ENCODE peak calls at places on chromosomes 12 and 14, in four cellular contexts. One of them, this sample, is unnamed. For H3K36me3, the result is how much of the 10 kb centered on the place peaks cover.

GRCh38 chr12:68971404-68971803 is 38.4 kb upstream of the CPM start:
- DNase-seq in body of pancreas: no peak
- DNase-seq in DND-41: no peak
- DNase-seq in mesendoderm: no peak
- DNase-seq in this sample: no peak

GRCh38 chr12:47858511-47859266 is 39.0 kb upstream of the HDAC7 start:
- DNase-seq in mesendoderm: no peak
- DNase-seq in body of pancreas: no peak
- DNase-seq in DND-41: no peak
- DNase-seq in this sample: no peak

GRCh38 chr12:109192358-109192757 is 76.0 kb downstream of the ACACB start:
- DNase-seq in body of pancreas: no peak
- DNase-seq in DND-41: no peak
- DNase-seq in mesendoderm: no peak
- DNase-seq in this sample: no peak

GRCh38 chr12:78938341-78939084 is 73.9 kb downstream of the SYT1 start:
- DNase-seq in DND-41: no peak
- DNase-seq in mesendoderm: no peak
- DNase-seq in body of pancreas: no peak
- DNase-seq in this sample: no peak

GRCh38 chr12:18849080-18849479 is 111.2 kb downstream of the CAPZA3 start:
- DNase-seq in DND-41: no peak
- DNase-seq in body of pancreas: no peak
- DNase-seq in mesendoderm: peak
- DNase-seq in this sample: no peak

GRCh38 chr12:84435682-84436081 is 476.9 kb downstream of the SLC6A15 start:
- DNase-seq in DND-41: no peak
- DNase-seq in mesendoderm: peak
- DNase-seq in body of pancreas: no peak
- DNase-seq in this sample: no peak

GRCh38 chr12:53530056-53530455 is 22.8 kb upstream of the NPFF start:
- DNase-seq in DND-41: no peak
- DNase-seq in mesendoderm: no peak
- DNase-seq in body of pancreas: no peak
- DNase-seq in this sample: no peak

GRCh38 chr12:120110550-120111501 is 5.7 kb downstream of the RAB35 start:
- DNase-seq in DND-41: peak
- DNase-seq in mesendoderm: peak
- DNase-seq in body of pancreas: peak
- DNase-seq in this sample: peak

GRCh38 chr12:66915312-66915904 is 236.5 kb upstream of the GRIP1 start:
- DNase-seq in body of pancreas: no peak
- DNase-seq in DND-41: no peak
- DNase-seq in mesendoderm: no peak
- DNase-seq in this sample: no peak

GRCh38 chr12:125172231-125172850 is 107.1 kb downstream of the AACS start:
- DNase-seq in DND-41: no peak
- DNase-seq in mesendoderm: no peak
- DNase-seq in body of pancreas: no peak
- DNase-seq in this sample: no peak

GRCh38 chr14:73718742-73719251 is 4.6 kb upstream of the PNMA1 start:
- DNase-seq in DND-41: no peak
- DNase-seq in mesendoderm: peak
- DNase-seq in body of pancreas: no peak
- DNase-seq in this sample: peak

GRCh38 chr12:47725893-47726292 is 603 bp upstream of the ENDOU start:
- DNase-seq in DND-41: no peak
- DNase-seq in body of pancreas: no peak
- DNase-seq in mesendoderm: no peak
- DNase-seq in this sample: no peak

GRCh38 chr12:116861331-116861730 is 19.9 kb downstream of the HRK start:
- DNase-seq in mesendoderm: peak
- DNase-seq in DND-41: peak
- DNase-seq in body of pancreas: peak
- DNase-seq in this sample: no peak

GRCh38 chr14:80316426-80316825 is 105.1 kb upstream of the DIO2 start:
- DNase-seq in mesendoderm: no peak
- DNase-seq in DND-41: no peak
- DNase-seq in body of pancreas: no peak
- DNase-seq in this sample: no peak

GRCh38 chr12:128947199-128947598 is 93.9 kb downstream of the GLT1D1 start:
- DNase-seq in body of pancreas: no peak
- DNase-seq in DND-41: no peak
- DNase-seq in mesendoderm: no peak
- DNase-seq in this sample: no peak

GRCh38 chr14:99436247-99437180 is 44.1 kb downstream of the SETD3 start:
- DNase-seq in mesendoderm: no peak
- DNase-seq in body of pancreas: no peak
- DNase-seq in DND-41: no peak
- DNase-seq in this sample: no peak

GRCh38 chr12:68450947-68451260 is 118.7 kb upstream of the MDM1 start:
- DNase-seq in DND-41: no peak
- DNase-seq in body of pancreas: no peak
- DNase-seq in mesendoderm: no peak
- DNase-seq in this sample: no peak

DNA sequence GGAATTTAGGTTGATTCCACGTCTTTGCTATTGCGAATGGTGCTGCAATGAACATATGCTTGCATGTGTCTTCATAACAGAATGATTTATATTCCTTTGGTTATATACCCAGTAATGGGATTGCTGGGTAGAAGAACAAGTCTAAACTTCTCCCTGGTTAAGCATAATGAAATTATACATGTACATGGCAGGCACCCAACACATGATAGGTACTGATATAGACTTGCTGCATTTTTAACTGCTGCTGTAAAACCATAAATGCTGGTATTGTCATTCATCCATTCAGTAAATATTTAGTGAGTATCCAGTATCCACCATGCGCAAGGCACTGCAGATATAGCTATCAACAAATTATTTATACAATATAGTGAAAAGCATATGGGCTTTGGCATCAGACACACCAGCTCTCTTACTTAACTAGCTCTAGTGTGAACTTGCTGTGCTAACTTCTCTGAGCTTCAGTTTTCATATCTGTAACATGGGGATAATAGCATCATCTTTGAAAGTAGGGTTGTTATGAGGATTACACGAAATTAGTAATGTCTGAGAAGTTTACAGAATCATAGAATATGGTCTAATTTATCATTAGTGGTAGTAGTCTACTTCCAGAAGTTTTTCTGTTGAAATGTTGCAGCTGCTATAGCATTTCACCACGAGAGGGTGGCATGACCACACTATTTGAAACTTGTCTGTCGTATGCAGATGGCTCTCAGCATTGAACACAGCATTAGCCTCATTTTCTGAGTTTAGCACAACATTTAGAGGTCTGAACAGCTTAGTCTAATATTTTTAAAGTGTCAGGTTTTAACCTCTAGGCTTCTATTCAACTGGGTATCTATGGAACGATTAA is 32.0 kb upstream of the SEL1L start:
- DNase-seq in mesendoderm: peak
- DNase-seq in DND-41: peak
- DNase-seq in body of pancreas: peak
- DNase-seq in this sample: peak
- H3K36me3 ChIP-seq in mesendoderm: under half
- H3K36me3 ChIP-seq in DND-41: under half
- H3K36me3 ChIP-seq in body of pancreas: under half
- H3K36me3 ChIP-seq in this sample: under half

GRCh38 chr14:64930085-64930843 is 12.3 kb downstream of the GPX2 start:
- DNase-seq in mesendoderm: no peak
- DNase-seq in DND-41: no peak
- DNase-seq in body of pancreas: no peak
- DNase-seq in this sample: no peak

GRCh38 chr14:64928239-64929002 is 14.1 kb downstream of the GPX2 start:
- DNase-seq in DND-41: peak
- DNase-seq in mesendoderm: no peak
- DNase-seq in body of pancreas: no peak
- DNase-seq in this sample: no peak

GRCh38 chr14:64932231-64932630 is 10.3 kb downstream of the GPX2 start:
- DNase-seq in DND-41: no peak
- DNase-seq in mesendoderm: no peak
- DNase-seq in body of pancreas: no peak
- DNase-seq in this sample: no peak

GRCh38 chr14:64929003-64929337 is 13.6 kb downstream of the GPX2 start:
- DNase-seq in DND-41: peak
- DNase-seq in mesendoderm: no peak
- DNase-seq in body of pancreas: no peak
- DNase-seq in this sample: no peak

GRCh38 chr14:64931123-64931522 is 11.4 kb downstream of the GPX2 start:
- DNase-seq in DND-41: no peak
- DNase-seq in mesendoderm: no peak
- DNase-seq in body of pancreas: no peak
- DNase-seq in this sample: no peak
- H3K36me3 ChIP-seq in DND-41: half or more
- H3K36me3 ChIP-seq in mesendoderm: under half
- H3K36me3 ChIP-seq in body of pancreas: under half
- H3K36me3 ChIP-seq in this sample: under half

DNA sequence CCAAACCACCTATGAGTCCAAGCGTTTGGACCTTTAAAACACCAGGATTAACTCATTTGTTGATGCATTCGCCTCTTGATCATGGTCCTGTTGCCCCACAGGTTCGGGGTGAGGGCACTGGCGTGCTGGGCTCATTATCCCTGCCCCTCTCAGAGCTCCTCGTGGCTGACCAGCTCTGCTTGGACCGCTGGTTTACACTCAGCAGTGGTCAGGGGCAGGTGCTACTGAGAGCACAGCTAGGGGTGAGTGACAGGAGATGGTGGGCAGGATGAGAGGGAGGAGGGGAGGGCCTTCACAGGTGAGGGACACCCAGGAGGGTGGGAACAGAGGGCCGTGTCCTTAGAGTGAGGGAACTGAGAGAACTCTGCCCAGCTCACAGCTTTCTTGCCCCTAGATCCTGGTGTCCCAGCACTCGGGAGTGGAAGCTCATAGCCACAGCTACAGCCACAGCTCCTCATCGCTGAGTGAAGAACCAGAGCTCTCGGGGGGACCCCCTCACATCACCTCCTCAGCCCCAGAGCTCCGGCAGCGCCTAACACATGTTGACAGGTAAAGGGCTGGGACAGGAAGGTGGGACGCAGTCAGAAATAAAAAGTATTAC is 10.1 kb upstream of the MYL6B start:
- DNase-seq in mesendoderm: no peak
- DNase-seq in DND-41: no peak
- DNase-seq in body of pancreas: no peak
- DNase-seq in this sample: no peak
- H3K36me3 ChIP-seq in mesendoderm: under half
- H3K36me3 ChIP-seq in DND-41: half or more
- H3K36me3 ChIP-seq in body of pancreas: under half
- H3K36me3 ChIP-seq in this sample: under half

DNA sequence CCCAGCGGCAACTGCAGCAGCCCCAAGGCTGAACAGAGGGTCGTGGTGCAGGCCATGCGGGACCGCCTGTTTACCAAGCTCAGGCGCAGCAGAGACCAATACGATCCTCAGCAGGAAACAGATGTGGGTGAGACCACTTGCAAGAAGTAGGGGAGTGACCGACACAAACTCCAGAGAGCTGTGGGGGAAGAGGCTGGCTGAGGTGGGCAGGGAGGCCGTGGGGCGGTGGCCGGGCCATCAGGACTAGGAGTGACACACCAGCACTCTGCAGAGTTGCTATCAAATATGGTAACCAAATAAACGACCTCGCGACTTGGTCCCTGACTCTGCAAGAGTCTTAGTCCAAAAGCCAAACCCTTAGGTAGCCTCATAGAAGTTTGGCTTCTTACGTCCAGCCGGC is 30.6 kb downstream of the AMN start:
- DNase-seq in mesendoderm: no peak
- DNase-seq in DND-41: no peak
- DNase-seq in body of pancreas: no peak
- DNase-seq in this sample: no peak
- H3K36me3 ChIP-seq in mesendoderm: under half
- H3K36me3 ChIP-seq in DND-41: under half
- H3K36me3 ChIP-seq in body of pancreas: under half
- H3K36me3 ChIP-seq in this sample: under half

DNA sequence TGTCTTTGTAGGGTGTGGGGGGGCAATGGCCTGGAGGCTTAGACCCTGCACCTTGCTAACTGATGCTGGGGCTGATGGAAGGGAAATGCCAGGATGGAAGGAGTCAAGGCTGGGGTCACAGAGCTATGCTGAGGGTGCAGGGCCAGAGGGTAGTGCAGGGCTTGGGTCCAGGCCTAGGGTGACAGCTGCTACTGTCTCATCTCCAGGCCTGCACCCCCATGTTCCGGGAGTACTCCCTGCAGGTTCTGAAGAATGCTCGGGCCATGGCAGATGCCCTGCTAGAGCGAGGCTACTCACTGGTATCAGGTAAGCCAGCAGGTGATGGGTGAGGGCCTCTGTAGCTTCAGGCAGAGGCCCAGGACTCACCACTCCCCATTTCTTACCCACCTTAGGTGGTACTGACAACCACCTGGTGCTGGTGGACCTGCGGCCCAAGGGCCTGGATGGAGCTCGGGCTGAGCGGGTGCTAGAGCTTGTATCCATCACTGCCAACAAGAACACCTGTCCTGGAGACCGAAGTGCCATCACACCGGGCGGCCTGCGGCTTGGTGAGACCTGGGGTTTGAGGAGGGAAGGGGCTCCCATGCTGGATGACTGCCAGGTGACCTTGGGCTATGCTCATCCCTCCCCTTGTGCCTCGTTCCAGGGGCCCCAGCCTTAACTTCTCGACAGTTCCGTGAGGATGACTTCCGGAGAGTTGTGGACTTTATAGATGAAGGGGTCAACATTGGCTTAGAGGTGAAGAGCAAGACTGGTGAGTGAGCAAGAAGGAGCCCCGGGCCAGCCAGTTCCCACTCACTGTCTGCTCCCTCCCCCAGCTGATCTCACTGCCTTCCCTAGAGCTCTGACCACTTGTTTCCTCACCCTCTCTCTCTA is 4.1 kb downstream of the SHMT2 start:
- DNase-seq in DND-41: no peak
- DNase-seq in mesendoderm: no peak
- DNase-seq in body of pancreas: no peak
- DNase-seq in this sample: peak
- H3K36me3 ChIP-seq in DND-41: under half
- H3K36me3 ChIP-seq in mesendoderm: under half
- H3K36me3 ChIP-seq in body of pancreas: under half
- H3K36me3 ChIP-seq in this sample: under half

DNA sequence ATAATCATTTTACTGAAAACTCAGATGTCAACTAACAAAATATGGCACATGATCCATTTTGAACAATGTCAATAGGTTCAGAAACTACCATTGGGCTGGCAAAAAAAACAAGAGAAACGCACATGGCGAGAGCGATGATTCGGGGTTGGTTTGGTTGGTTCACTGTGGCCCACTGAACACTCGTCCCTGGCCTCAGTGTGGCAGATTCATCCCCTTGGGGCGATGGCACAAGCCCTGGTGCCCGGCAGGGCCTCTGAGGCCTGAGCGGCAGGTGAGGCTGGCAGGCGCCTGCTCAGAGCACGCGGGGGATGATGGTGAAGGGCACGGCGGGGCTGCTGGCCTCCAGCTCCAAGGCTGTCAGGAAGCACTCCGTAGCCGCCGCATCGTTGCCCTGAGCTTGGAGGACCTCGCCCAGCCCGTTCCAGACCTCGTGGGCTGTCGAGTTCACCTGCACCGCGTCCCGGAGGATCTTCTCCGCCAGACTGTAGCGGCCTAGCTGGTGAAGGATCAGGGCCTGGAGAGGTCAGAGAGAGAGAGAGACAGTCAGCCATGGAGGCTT is 144.3 kb downstream of the CALM1 start:
- DNase-seq in mesendoderm: no peak
- DNase-seq in body of pancreas: no peak
- DNase-seq in DND-41: no peak
- DNase-seq in this sample: no peak
- H3K36me3 ChIP-seq in mesendoderm: under half
- H3K36me3 ChIP-seq in body of pancreas: under half
- H3K36me3 ChIP-seq in DND-41: under half
- H3K36me3 ChIP-seq in this sample: under half

This sample was measured in H7.